ENCODE peak calls at places on chromosomes 6 and 20, in five cellular contexts. Z, Y, W, J and K are unnamed samples.

GRCh38 chr20:57329608-57330221 is at the start of gene SPO11:
- DNase-seq in J (no peak), Z (peak; percentile 88), Y (no peak), W (no peak), K (no peak)

GRCh38 chr20:4853004-4853403 is 131.3 kb downstream of the PRND start:
- DNase-seq in J (no peak), Z (no peak), W (no peak), Y (no peak), K (no peak)

GRCh38 chr6:44039191-44039719 is 88.0 kb downstream of the MRPL14 start:
- DNase-seq in J (no peak), Z (peak; percentile 46), W (no peak), Y (peak; percentile 50), K (no peak)

GRCh38 chr20:4263011-4263410 is 247.7 kb upstream of the RNF24 start:
- DNase-seq in W (no peak), Z (no peak), J (no peak), Y (no peak), K (no peak)

GRCh38 chr6:39906318-39906761 is 27.9 kb downstream of the MOCS1 start:
- DNase-seq in J (no peak), Y (no peak), Z (no peak), W (no peak), K (no peak)

GRCh38 chr6:166676270-166676860 is 49.3 kb upstream of the RPS6KA2 start:
- DNase-seq in J (no peak), Y (no peak), Z (no peak), W (no peak), K (no peak)

GRCh38 chr6:72363844-72364740 is 257.8 kb upstream of the KCNQ5 start:
- DNase-seq in Y (peak; percentile 57), J (no peak), W (no peak), Z (no peak), K (peak; percentile 83)

GRCh38 chr20:50333856-50334255 is 143.2 kb downstream of the CEBPB start:
- DNase-seq in J (no peak), Z (no peak), W (no peak), Y (no peak), K (peak; percentile 93)

GRCh38 chr6:138736640-138737039 is 36.9 kb upstream of the CCDC28A start:
- DNase-seq in W (no peak), Z (no peak), J (no peak), Y (no peak), K (no peak)

GRCh38 chr20:43751167-43752050 is 24.6 kb upstream of the GTSF1L start:
- DNase-seq in Y (no peak), W (no peak), Z (no peak), J (no peak), K (peak; percentile 62)

GRCh38 chr20:60905919-60906318 is 346.1 kb upstream of the CDH4 start:
- DNase-seq in Z (no peak), W (no peak), Y (no peak), J (no peak), K (no peak)

GRCh38 chr20:41616228-41616627 is 1.9 kb downstream of the CHD6 start:
- DNase-seq in W (no peak), Y (no peak), J (no peak), Z (no peak), K (peak; percentile 16)